ENCODE peak calls at places on chromosomes 11 and 22, in eight cellular contexts. X is occipital lobe; K is Right ventricle myocardium superior; C is left lung; Q is stimulated activated CD4-positive, alpha-beta T cell treated with anti-CD3 and anti-CD28 coated beads, Interleukin-1b, Interleukin-23, amount 100 ng/mL, for 24 hours; B is cardiac fibroblast; S is RPMI7951; N is HEK293T. Y is an unnamed sample.

GRCh38 chr11:73230931-73231330 is 12.8 kb downstream of the P2RY2 start:
- DNase-seq in X (no peak), K (no peak), C (no peak), Q (no peak), B (no peak), S (no peak), N (no peak), Y (no peak)

GRCh38 chr22:21984793-21985192 is 2.2 kb upstream of the TOP3B start:
- DNase-seq in X (no peak), K (no peak), C (no peak), Q (no peak), B (peak), S (peak), N (peak), Y (peak)

GRCh38 chr11:35030716-35031213 is 108.2 kb upstream of the CD44 start:
- DNase-seq in X (peak), K (peak), C (peak), Q (no peak), B (peak), S (peak), N (peak), Y (no peak)

GRCh38 chr11:78228467-78228866 is 39.7 kb downstream of the USP35 start:
- DNase-seq in X (no peak), K (no peak), C (no peak), Q (no peak), B (peak), S (peak), N (peak), Y (peak)

GRCh38 chr11:45320366-45320765 is 34.2 kb upstream of the SYT13 start:
- DNase-seq in X (no peak), K (no peak), C (no peak), Q (no peak), B (no peak), S (no peak), N (no peak), Y (no peak)

GRCh38 chr11:67119577-67120391 is 721 bp downstream of the KDM2A start:
- DNase-seq in X (no peak), K (peak), C (peak), Q (peak), B (peak), S (peak), N (peak), Y (peak)

GRCh38 chr11:73838443-73839122 is 38.1 kb downstream of the COA4 start:
- DNase-seq in X (no peak), K (no peak), C (no peak), Q (no peak), B (peak), S (peak), N (no peak), Y (no peak)

GRCh38 chr11:62851807-62852522 is 12.6 kb upstream of the WDR74 start:
- DNase-seq in X (no peak), K (no peak), C (no peak), Q (no peak), B (no peak), S (no peak), N (no peak), Y (no peak)

GRCh38 chr11:15159085-15159484 is 44.4 kb downstream of the INSC start:
- DNase-seq in X (no peak), K (no peak), C (no peak), Q (no peak), B (peak), S (no peak), N (peak), Y (peak)

GRCh38 chr11:518463-519202 is 11.6 kb upstream of the RNH1 start:
- DNase-seq in X (peak), K (peak), C (peak), Q (peak), B (peak), S (peak), N (peak), Y (peak)

GRCh38 chr22:42313804-42314581 is 43.5 kb upstream of the TCF20 start:
- DNase-seq in X (peak), K (peak), C (no peak), Q (no peak), B (peak), S (peak), N (peak), Y (peak)

GRCh38 chr11:121067453-121067852 is 33.6 kb upstream of the TECTA start:
- DNase-seq in X (no peak), K (no peak), C (no peak), Q (no peak), B (no peak), S (no peak), N (no peak), Y (peak)

GRCh38 chr11:2214527-2215229 is 43.1 kb upstream of the TH start:
- DNase-seq in X (no peak), K (no peak), C (peak), Q (no peak), B (no peak), S (no peak), N (no peak), Y (no peak)

GRCh38 chr11:71491531-71492329 is 35.3 kb upstream of the KRTAP5-7 start:
- DNase-seq in X (no peak), K (no peak), C (peak), Q (no peak), B (no peak), S (no peak), N (no peak), Y (no peak)

GRCh38 chr22:26461188-26461810 is 22.3 kb downstream of the HPS4 start:
- DNase-seq in X (no peak), K (peak), C (no peak), Q (no peak), B (peak), S (peak), N (peak), Y (peak)

GRCh38 chr11:29173660-29174062 is 843.2 kb downstream of the KCNA4 start:
- DNase-seq in X (no peak), K (no peak), C (no peak), Q (no peak), B (peak), S (peak), N (no peak), Y (no peak)